ENCODE peak calls at places on chromosomes 2 and 18, in five cellular contexts. One of them, this sample, is unnamed. For H3K4me1, the result is how much of the 10 kb centered on the place peaks cover.

GRCh38 chr2:11698009-11698922 is 28.3 kb upstream of the NTSR2 start:
- DNase-seq in mammary epithelial cell: no peak
- DNase-seq in tibial artery: no peak
- DNase-seq in naive thymus-derived CD4-positive, alpha-beta T cell: no peak
- DNase-seq in adrenal gland: peak
- DNase-seq in this sample: no peak

GRCh38 chr2:110999626-111000025 is 121.1 kb upstream of the BCL2L11 start:
- DNase-seq in adrenal gland: no peak
- DNase-seq in naive thymus-derived CD4-positive, alpha-beta T cell: no peak
- DNase-seq in tibial artery: no peak
- DNase-seq in mammary epithelial cell: no peak
- DNase-seq in this sample: no peak

GRCh38 chr2:42969231-42970150 is 177.1 kb upstream of the HAAO start:
- DNase-seq in tibial artery: peak
- DNase-seq in mammary epithelial cell: peak
- DNase-seq in adrenal gland: no peak
- DNase-seq in naive thymus-derived CD4-positive, alpha-beta T cell: no peak
- DNase-seq in this sample: no peak

GRCh38 chr2:235960011-235960715 is 208.0 kb downstream of the GBX2 start:
- DNase-seq in mammary epithelial cell: no peak
- DNase-seq in naive thymus-derived CD4-positive, alpha-beta T cell: no peak
- DNase-seq in adrenal gland: no peak
- DNase-seq in tibial artery: no peak
- DNase-seq in this sample: no peak

GRCh38 chr2:131369954-131370353 is 6.0 kb upstream of the RAB6D start:
- DNase-seq in adrenal gland: no peak
- DNase-seq in tibial artery: no peak
- DNase-seq in naive thymus-derived CD4-positive, alpha-beta T cell: no peak
- DNase-seq in mammary epithelial cell: no peak
- DNase-seq in this sample: no peak

GRCh38 chr18:10033038-10033437 is 119.2 kb downstream of the VAPA start:
- DNase-seq in adrenal gland: no peak
- DNase-seq in mammary epithelial cell: no peak
- DNase-seq in naive thymus-derived CD4-positive, alpha-beta T cell: no peak
- DNase-seq in tibial artery: no peak
- DNase-seq in this sample: no peak

GRCh38 chr2:119231975-119232665 is 8.5 kb downstream of the STEAP3 start:
- DNase-seq in naive thymus-derived CD4-positive, alpha-beta T cell: no peak
- DNase-seq in tibial artery: no peak
- DNase-seq in adrenal gland: no peak
- DNase-seq in mammary epithelial cell: peak
- DNase-seq in this sample: no peak

GRCh38 chr2:239570971-239571520 is 170.2 kb upstream of the HDAC4 start:
- DNase-seq in mammary epithelial cell: no peak
- DNase-seq in tibial artery: no peak
- DNase-seq in naive thymus-derived CD4-positive, alpha-beta T cell: no peak
- DNase-seq in adrenal gland: no peak
- DNase-seq in this sample: no peak

GRCh38 chr2:224357098-224357901 is 44.6 kb downstream of the FAM124B start:
- DNase-seq in naive thymus-derived CD4-positive, alpha-beta T cell: peak
- DNase-seq in tibial artery: no peak
- DNase-seq in adrenal gland: peak
- DNase-seq in mammary epithelial cell: peak
- DNase-seq in this sample: peak

GRCh38 chr2:196376984-196377877 is 205.9 kb upstream of the STK17B start:
- DNase-seq in adrenal gland: no peak
- DNase-seq in mammary epithelial cell: peak
- DNase-seq in tibial artery: no peak
- DNase-seq in naive thymus-derived CD4-positive, alpha-beta T cell: no peak
- DNase-seq in this sample: no peak

DNA sequence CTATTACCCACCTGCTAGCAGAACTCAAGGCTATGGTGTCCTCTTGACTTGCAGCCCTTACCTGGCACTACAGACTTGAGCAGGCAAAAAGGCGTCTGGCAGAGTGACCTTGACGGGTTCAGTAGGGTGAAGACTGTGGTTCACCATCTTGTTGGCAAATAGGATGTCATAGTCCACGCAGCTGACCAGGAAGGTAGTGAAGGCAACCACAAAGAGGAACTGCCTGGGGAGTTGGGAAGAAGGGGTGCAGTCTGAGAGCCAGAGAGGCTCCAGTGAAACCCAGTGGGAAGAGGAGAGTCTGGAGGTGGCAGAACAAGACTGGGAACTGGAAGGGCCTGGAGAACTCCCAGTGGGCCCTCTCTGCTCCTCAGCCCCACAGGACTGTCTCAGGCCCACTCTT is 4.1 kb downstream of the ATG9A start:
- DNase-seq in adrenal gland: no peak
- DNase-seq in tibial artery: no peak
- DNase-seq in naive thymus-derived CD4-positive, alpha-beta T cell: no peak
- DNase-seq in mammary epithelial cell: no peak
- DNase-seq in this sample: no peak
- H3K27ac ChIP-seq in adrenal gland: no peak
- H3K27ac ChIP-seq in tibial artery: no peak
- H3K27ac ChIP-seq in naive thymus-derived CD4-positive, alpha-beta T cell: no peak
- H3K27ac ChIP-seq in mammary epithelial cell: no peak
- H3K27ac ChIP-seq in this sample: no peak

DNA sequence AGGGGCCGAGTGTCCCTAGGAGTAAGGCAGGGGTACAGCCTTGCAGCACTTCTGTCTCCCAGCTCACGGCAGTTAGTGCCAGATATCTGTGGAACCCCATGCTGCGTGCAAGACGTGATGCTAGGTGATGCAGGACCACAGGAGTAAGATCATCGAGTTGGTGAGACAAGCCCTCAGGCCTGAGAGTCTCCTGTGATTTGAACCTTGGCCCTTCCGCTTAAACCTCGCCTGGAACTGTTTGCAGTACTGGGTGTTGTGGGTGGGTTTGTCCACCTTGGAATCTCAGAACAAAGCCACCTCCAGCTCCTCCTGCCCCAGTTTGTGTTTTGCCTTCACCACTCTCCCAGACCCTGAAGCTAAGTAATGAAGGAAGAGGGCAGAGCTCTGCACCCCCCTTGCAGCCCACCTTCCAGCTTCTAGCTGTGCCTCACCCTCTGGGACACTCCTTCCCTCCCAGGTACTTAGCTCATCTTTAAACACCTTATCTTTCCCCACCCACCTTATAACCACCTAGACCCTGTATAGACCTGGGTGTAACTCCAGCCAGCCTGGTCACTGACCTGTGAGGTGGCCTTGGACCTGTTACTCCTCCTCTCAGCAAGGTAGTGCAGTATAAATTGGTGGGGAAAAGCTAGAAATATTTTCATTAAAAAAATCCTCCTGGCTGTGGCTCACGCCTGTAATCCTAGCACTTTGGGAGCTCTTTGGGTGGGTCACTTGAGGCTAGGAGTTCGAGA is 6.6 kb downstream of the CNNM4 start:
- DNase-seq in tibial artery: no peak
- DNase-seq in mammary epithelial cell: no peak
- DNase-seq in naive thymus-derived CD4-positive, alpha-beta T cell: no peak
- DNase-seq in adrenal gland: no peak
- DNase-seq in this sample: no peak
- H3K4me1 ChIP-seq in tibial artery: under half
- H3K4me1 ChIP-seq in mammary epithelial cell: under half
- H3K4me1 ChIP-seq in naive thymus-derived CD4-positive, alpha-beta T cell: under half
- H3K4me1 ChIP-seq in adrenal gland: under half
- H3K4me1 ChIP-seq in this sample: under half

DNA sequence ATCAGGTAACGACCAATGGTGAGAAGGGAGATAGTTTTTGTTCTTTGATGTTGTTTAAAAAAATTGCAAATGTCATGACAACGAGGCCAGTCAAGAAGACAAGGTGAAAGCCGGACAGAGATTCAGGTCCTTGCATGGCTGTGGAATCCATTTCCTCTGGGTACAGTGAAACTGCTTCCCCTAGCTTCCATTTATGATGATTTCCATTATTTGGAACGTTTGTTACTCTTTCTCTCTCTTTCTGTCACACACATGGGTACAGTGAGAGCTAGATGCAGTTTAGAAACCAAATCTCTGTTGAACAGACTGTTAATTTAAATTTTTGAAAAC is 57.4 kb upstream of the MSH2 start:
- DNase-seq in naive thymus-derived CD4-positive, alpha-beta T cell: no peak
- DNase-seq in mammary epithelial cell: no peak
- DNase-seq in tibial artery: no peak
- DNase-seq in adrenal gland: no peak
- DNase-seq in this sample: no peak
- H3K4me3 ChIP-seq in naive thymus-derived CD4-positive, alpha-beta T cell: no peak
- H3K4me3 ChIP-seq in mammary epithelial cell: no peak
- H3K4me3 ChIP-seq in tibial artery: peak
- H3K4me3 ChIP-seq in adrenal gland: no peak
- H3K4me3 ChIP-seq in this sample: no peak

GRCh38 chr2:48112911-48113687 is 206.8 kb upstream of the FBXO11 start:
- DNase-seq in tibial artery: no peak
- DNase-seq in adrenal gland: no peak
- DNase-seq in naive thymus-derived CD4-positive, alpha-beta T cell: no peak
- DNase-seq in mammary epithelial cell: peak
- DNase-seq in this sample: no peak
- H3K27ac ChIP-seq in tibial artery: no peak
- H3K27ac ChIP-seq in adrenal gland: no peak
- H3K27ac ChIP-seq in naive thymus-derived CD4-positive, alpha-beta T cell: no peak
- H3K27ac ChIP-seq in mammary epithelial cell: peak
- H3K27ac ChIP-seq in this sample: no peak

GRCh38 chr2:134410831-134411231 is 157.0 kb downstream of the MGAT5 start:
- DNase-seq in mammary epithelial cell: no peak
- DNase-seq in naive thymus-derived CD4-positive, alpha-beta T cell: no peak
- DNase-seq in tibial artery: no peak
- DNase-seq in adrenal gland: peak
- DNase-seq in this sample: no peak

GRCh38 chr2:134411279-134411827 is 157.5 kb downstream of the MGAT5 start:
- DNase-seq in naive thymus-derived CD4-positive, alpha-beta T cell: no peak
- DNase-seq in mammary epithelial cell: no peak
- DNase-seq in adrenal gland: no peak
- DNase-seq in tibial artery: no peak
- DNase-seq in this sample: no peak

GRCh38 chr2:134413430-134413829 is 159.6 kb downstream of the MGAT5 start:
- DNase-seq in mammary epithelial cell: peak
- DNase-seq in tibial artery: no peak
- DNase-seq in adrenal gland: no peak
- DNase-seq in naive thymus-derived CD4-positive, alpha-beta T cell: no peak
- DNase-seq in this sample: no peak

GRCh38 chr2:134412639-134412999 is 158.7 kb downstream of the MGAT5 start:
- DNase-seq in mammary epithelial cell: no peak
- DNase-seq in tibial artery: no peak
- DNase-seq in adrenal gland: no peak
- DNase-seq in naive thymus-derived CD4-positive, alpha-beta T cell: no peak
- DNase-seq in this sample: no peak

DNA sequence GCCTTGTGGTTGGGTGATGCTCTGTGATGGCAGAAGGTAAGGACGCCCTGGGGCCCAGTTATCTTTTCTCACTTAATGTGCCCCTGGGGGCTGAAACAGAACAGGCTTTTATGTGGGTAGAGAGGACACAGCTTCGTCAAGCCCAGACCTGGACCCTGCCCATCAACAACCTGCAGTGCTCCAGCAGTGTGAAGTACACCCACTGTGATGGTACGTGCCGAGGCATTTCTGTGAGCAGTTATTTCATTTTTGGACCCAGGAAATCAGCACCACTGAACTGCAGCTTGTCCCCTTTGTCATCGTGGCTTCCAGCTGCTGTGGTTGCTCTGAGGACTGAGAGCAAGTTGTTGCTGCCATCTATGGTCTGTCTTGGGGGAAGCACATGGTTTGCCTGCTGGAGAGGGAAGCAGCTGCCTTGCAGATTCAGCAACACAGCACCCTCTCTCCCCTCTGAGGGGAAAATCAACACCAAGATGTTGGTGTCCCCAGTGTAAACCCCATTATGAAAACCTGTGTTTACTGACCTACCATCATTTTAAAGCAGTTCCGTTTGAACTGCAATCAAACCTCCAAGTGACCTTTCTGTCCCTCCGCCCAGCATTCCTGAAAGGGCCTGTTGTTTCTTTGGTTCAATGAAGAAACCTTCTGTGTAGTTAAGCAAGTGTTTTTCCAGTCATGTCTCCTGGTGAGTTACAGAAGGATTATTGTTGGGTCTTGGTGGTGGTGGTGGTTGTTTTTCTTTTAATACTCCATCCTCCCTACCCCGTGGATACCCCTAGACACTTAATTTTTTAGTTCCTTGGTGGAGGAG is 158.2 kb downstream of the MGAT5 start:
- DNase-seq in tibial artery: peak
- DNase-seq in adrenal gland: peak
- DNase-seq in naive thymus-derived CD4-positive, alpha-beta T cell: peak
- DNase-seq in mammary epithelial cell: peak
- DNase-seq in this sample: peak
- H3K4me1 ChIP-seq in tibial artery: under half
- H3K4me1 ChIP-seq in adrenal gland: under half
- H3K4me1 ChIP-seq in naive thymus-derived CD4-positive, alpha-beta T cell: under half
- H3K4me1 ChIP-seq in mammary epithelial cell: under half
- H3K4me1 ChIP-seq in this sample: under half

DNA sequence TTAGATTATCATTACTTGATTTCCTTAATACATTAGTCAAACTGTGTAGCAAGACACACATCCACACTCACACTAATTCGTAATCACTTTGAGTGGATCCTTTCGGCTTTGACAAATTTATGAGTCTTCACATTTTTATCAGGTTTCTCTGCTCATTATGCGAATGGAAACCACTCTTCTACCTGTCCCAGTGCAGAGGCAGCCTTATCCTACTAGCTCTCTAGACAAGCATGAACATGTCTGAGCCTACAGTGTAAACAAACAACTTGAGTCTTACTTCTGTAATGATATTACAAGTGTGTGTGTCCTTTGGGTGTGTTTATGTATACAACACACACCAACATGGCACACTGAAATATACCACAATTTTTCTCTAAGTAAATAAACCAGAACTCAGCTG is 361.9 kb upstream of the CHST9 start:
- DNase-seq in tibial artery: no peak
- DNase-seq in mammary epithelial cell: peak
- DNase-seq in adrenal gland: no peak
- DNase-seq in naive thymus-derived CD4-positive, alpha-beta T cell: no peak
- DNase-seq in this sample: no peak
- H3K4me3 ChIP-seq in tibial artery: no peak
- H3K4me3 ChIP-seq in mammary epithelial cell: no peak
- H3K4me3 ChIP-seq in adrenal gland: no peak
- H3K4me3 ChIP-seq in naive thymus-derived CD4-positive, alpha-beta T cell: no peak
- H3K4me3 ChIP-seq in this sample: no peak

DNA sequence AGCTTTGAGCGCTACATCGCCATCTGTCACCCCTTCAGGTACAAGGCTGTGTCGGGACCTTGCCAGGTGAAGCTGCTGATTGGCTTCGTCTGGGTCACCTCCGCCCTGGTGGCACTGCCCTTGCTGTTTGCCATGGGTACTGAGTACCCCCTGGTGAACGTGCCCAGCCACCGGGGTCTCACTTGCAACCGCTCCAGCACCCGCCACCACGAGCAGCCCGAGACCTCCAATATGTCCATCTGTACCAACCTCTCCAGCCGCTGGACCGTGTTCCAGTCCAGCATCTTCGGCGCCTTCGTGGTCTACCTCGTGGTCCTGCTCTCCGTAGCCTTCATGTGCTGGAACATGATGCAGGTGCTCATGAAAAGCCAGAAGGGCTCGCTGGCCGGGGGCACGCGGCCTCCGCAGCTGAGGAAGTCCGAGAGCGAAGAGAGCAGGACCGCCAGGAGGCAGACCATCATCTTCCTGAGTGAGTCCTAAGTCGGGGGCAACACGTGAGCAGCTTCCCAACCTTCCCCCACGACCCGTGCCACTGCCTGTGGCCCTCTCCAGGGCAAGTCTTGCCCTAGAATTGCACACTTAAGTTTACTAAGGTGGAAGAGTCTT is 928 bp downstream of the GPR39 start:
- DNase-seq in adrenal gland: no peak
- DNase-seq in mammary epithelial cell: no peak
- DNase-seq in naive thymus-derived CD4-positive, alpha-beta T cell: no peak
- DNase-seq in tibial artery: no peak
- DNase-seq in this sample: no peak
- H3K27ac ChIP-seq in adrenal gland: no peak
- H3K27ac ChIP-seq in mammary epithelial cell: peak
- H3K27ac ChIP-seq in naive thymus-derived CD4-positive, alpha-beta T cell: no peak
- H3K27ac ChIP-seq in tibial artery: no peak
- H3K27ac ChIP-seq in this sample: no peak

This sample was measured in CD8-positive, alpha-beta memory T cell.